ENCODE peak calls at places on chromosomes 2 and 18, in seven cellular contexts. Z is dorsolateral prefrontal cortex, Q is heart right ventricle, L is foreskin fibroblast, H is pancreas, A is HCT116, I is GM10248. B is an unnamed sample.

GRCh38 chr2:62306751-62307468 is 111.0 kb downstream of the B3GNT2 start:
- DNase-seq in Z (no peak), Q (no peak), L (no peak), H (no peak), A (peak), I (no peak), B (no peak)

GRCh38 chr2:208466133-208466919 is 59.7 kb downstream of the PTH2R start:
- DNase-seq in Z (no peak), Q (no peak), L (no peak), H (no peak), A (peak), I (peak), B (peak)

GRCh38 chr2:75622500-75622899 is 24.1 kb upstream of the MRPL19 start:
- DNase-seq in Z (no peak), Q (no peak), L (no peak), H (no peak), A (no peak), I (no peak), B (no peak)

GRCh38 chr2:168456526-168457176 is 579 bp downstream of the CERS6 start:
- DNase-seq in Z (peak), Q (peak), L (peak), H (peak), A (no peak), I (no peak), B (peak)

GRCh38 chr2:198767694-198768093 is 690.0 kb downstream of the SATB2 start:
- DNase-seq in Z (no peak), Q (no peak), L (no peak), H (no peak), A (no peak), I (no peak), B (no peak)

GRCh38 chr2:188314314-188315054 is 22.8 kb downstream of the GULP1 start:
- DNase-seq in Z (no peak), Q (no peak), L (no peak), H (no peak), A (no peak), I (no peak), B (no peak)

GRCh38 chr2:96869824-96870630 is at the start of gene SEMA4C:
- DNase-seq in Z (no peak), Q (peak), L (no peak), H (peak), A (no peak), I (peak), B (peak)

GRCh38 chr2:35688298-35688697 is 667.3 kb upstream of the CRIM1 start:
- DNase-seq in Z (no peak), Q (no peak), L (no peak), H (no peak), A (no peak), I (no peak), B (no peak)

GRCh38 chr2:75022516-75022915 is 64.1 kb downstream of the POLE4 start:
- DNase-seq in Z (no peak), Q (no peak), L (no peak), H (no peak), A (no peak), I (no peak), B (no peak)

GRCh38 chr2:73232471-73233153 is 427 bp downstream of the PRADC1 start:
- DNase-seq in Z (no peak), Q (no peak), L (no peak), H (no peak), A (no peak), I (no peak), B (peak)

GRCh38 chr2:212282596-212283330 is 255.8 kb downstream of the ERBB4 start:
- DNase-seq in Z (no peak), Q (no peak), L (no peak), H (no peak), A (no peak), I (no peak), B (no peak)

GRCh38 chr2:42156756-42157155 is 12.4 kb upstream of the EML4 start:
- DNase-seq in Z (no peak), Q (no peak), L (no peak), H (no peak), A (no peak), I (no peak), B (no peak)

GRCh38 chr2:37573406-37573805 is 98.0 kb downstream of the CDC42EP3 start:
- DNase-seq in Z (no peak), Q (no peak), L (no peak), H (no peak), A (no peak), I (no peak), B (no peak)
- TF ChIP-seq CTCF in Z (no peak), Q (no peak), L (no peak), H (no peak), A (no peak), I (no peak), B (no peak)

DNA sequence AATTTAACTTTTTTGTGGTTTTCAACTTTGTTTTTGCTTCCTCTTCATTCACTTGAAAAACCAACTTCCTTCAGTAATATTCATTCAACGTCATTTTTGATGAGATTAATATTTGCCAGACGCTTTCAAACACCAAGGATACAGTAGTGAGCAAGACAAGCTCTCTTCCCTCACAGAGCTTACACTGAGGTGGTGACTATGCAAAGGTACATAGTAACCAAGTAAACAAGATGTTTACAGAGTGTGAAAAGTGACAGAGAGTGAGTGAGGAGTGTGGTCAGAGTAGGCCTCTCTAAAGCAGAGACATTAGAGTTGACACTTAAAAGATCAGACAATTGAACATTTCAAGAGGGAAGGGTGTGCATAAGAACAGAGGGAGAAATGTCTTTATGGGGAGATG is 155.5 kb downstream of the TMEM247 start:
- DNase-seq in Z (no peak), Q (no peak), L (no peak), H (no peak), A (no peak), I (no peak), B (no peak)
- TF ChIP-seq CTCF in Z (no peak), Q (no peak), L (no peak), H (no peak), A (no peak), I (no peak), B (no peak)

GRCh38 chr2:238839428-238839827 is 8.5 kb upstream of the TWIST2 start:
- DNase-seq in Z (no peak), Q (no peak), L (no peak), H (no peak), A (no peak), I (no peak), B (no peak)
- TF ChIP-seq CTCF in Z (no peak), Q (no peak), L (no peak), H (no peak), A (no peak), I (no peak), B (no peak)

GRCh38 chr18:13522861-13523660 is 203.3 kb downstream of the FAM210A start:
- DNase-seq in Z (no peak), Q (no peak), L (no peak), H (no peak), A (no peak), I (no peak), B (no peak)
- TF ChIP-seq CTCF in Z (no peak), Q (no peak), L (no peak), H (no peak), A (no peak), I (no peak), B (no peak)

B was measured in GM13977.